ENCODE peak calls at places on chromosomes 5 and 9, in five cellular contexts. U, E, Q, X and S are unnamed samples.
A peak's percentile ranks its signal among the peaks of the same experiment; 100 is the strongest.

GRCh38 chr5:179267671-179268071 is 77.6 kb downstream of the ADAMTS2 start:
- DNase-seq in Q (no peak), E (no peak), X (no peak), U (no peak), S (peak; percentile 68)

GRCh38 chr5:179614745-179615144 is 8.7 kb downstream of the HNRNPH1 start:
- DNase-seq in U (no peak), X (no peak), Q (no peak), E (no peak), S (no peak)

GRCh38 chr9:79986437-79986836 is 414.7 kb downstream of the TLE4 start:
- DNase-seq in E (no peak), U (no peak), X (no peak), Q (no peak), S (no peak)

GRCh38 chr5:27682600-27682999 is 644.2 kb upstream of the CDH9 start:
- DNase-seq in E (no peak), Q (peak; percentile 9), X (no peak), U (peak; percentile 17), S (no peak)

GRCh38 chr9:118809160-118809625 is 560.0 kb downstream of the BRINP1 start:
- DNase-seq in U (no peak), X (no peak), E (no peak), Q (no peak), S (no peak)

GRCh38 chr5:77129386-77129785 is 42.3 kb upstream of the ZBED3 start:
- DNase-seq in U (peak; percentile 47), Q (peak; percentile 21), E (no peak), X (no peak), S (peak; percentile 46)

GRCh38 chr5:67515020-67515689 is 318.6 kb upstream of the CD180 start:
- DNase-seq in Q (no peak), X (no peak), E (no peak), U (no peak), S (no peak)

GRCh38 chr5:120122711-120123110 is 341.4 kb upstream of the PRR16 start:
- DNase-seq in U (no peak), E (no peak), Q (no peak), X (no peak), S (no peak)

GRCh38 chr5:32687167-32687831 is 23.8 kb upstream of the NPR3 start:
- DNase-seq in U (no peak), E (no peak), X (no peak), Q (no peak), S (peak; percentile 29)

GRCh38 chr5:69217154-69217731 is 17.4 kb upstream of the CDK7 start:
- DNase-seq in U (no peak), E (peak; percentile 72), X (peak; percentile 98), Q (no peak), S (peak; percentile 98)

GRCh38 chr9:137234758-137235423 is 4.2 kb downstream of the SLC34A3 start:
- DNase-seq in Q (no peak), X (no peak), U (no peak), E (no peak), S (no peak)

GRCh38 chr9:113808391-113809191 is 67.5 kb upstream of the ZNF618 start:
- DNase-seq in E (no peak), U (peak; percentile 50), X (no peak), Q (no peak), S (no peak)

GRCh38 chr5:78275998-78276543 is 18.4 kb downstream of the AP3B1 start:
- DNase-seq in U (no peak), X (no peak), E (no peak), Q (no peak), S (no peak)

GRCh38 chr5:58545912-58546311 is 37.0 kb upstream of the RAB3C start:
- DNase-seq in E (no peak), X (no peak), U (peak; percentile 10), Q (no peak), S (no peak)

GRCh38 chr5:81397169-81397568 is 3.2 kb upstream of the ACOT12 start:
- DNase-seq in U (no peak), Q (no peak), E (no peak), X (no peak), S (peak; percentile 38)

GRCh38 chr5:61965074-61965473 is 340.9 kb upstream of the KIF2A start:
- DNase-seq in X (no peak), E (no peak), Q (no peak), U (no peak), S (no peak)

GRCh38 chr9:136544549-136545064 is 1.2 kb downstream of the NOTCH1 start:
- DNase-seq in Q (no peak), U (no peak), E (no peak), X (peak; percentile 70), S (peak; percentile 63)

GRCh38 chr9:77933019-77933418 is 98.6 kb downstream of the GNAQ start:
- DNase-seq in X (no peak), E (no peak), U (no peak), Q (no peak), S (no peak)

GRCh38 chr5:157265714-157266285 is at the start of gene CYFIP2:
- DNase-seq in Q (no peak), E (no peak), U (peak; percentile 19), X (peak; percentile 89), S (peak; percentile 96)

GRCh38 chr9:129568560-129569505 is 52.1 kb downstream of the C9orf50 start:
- DNase-seq in Q (peak; percentile 73), X (peak; percentile 83), E (no peak), U (peak; percentile 78), S (peak; percentile 90)

GRCh38 chr5:108747111-108748009 is at the start of gene FER:
- DNase-seq in Q (peak; percentile 12), U (peak; percentile 78), E (peak; percentile 58), X (peak; percentile 39), S (no peak)

GRCh38 chr9:131799177-131799823 is 59.4 kb upstream of the RAPGEF1 start:
- DNase-seq in U (peak; percentile 43), Q (peak; percentile 24), E (no peak), X (peak; percentile 75), S (no peak)

GRCh38 chr9:116007824-116008223 is 145.8 kb upstream of the PAPPA start:
- DNase-seq in E (no peak), X (no peak), U (no peak), Q (no peak), S (no peak)

GRCh38 chr5:59799668-59800374 is 93.7 kb downstream of the PDE4D start:
- DNase-seq in U (peak; percentile 68), E (peak; percentile 24), Q (peak; percentile 7), X (peak; percentile 24), S (peak; percentile 37)

GRCh38 chr5:111135946-111136345 is 43.8 kb downstream of the WDR36 start:
- DNase-seq in E (no peak), X (no peak), Q (no peak), U (peak; percentile 7), S (no peak)

GRCh38 chr9:93307468-93308157 is 123.7 kb downstream of the WNK2 start:
- DNase-seq in E (no peak), Q (no peak), X (no peak), U (no peak), S (no peak)

GRCh38 chr5:123455640-123456039 is 32.4 kb upstream of the CEP120 start:
- DNase-seq in U (no peak), X (no peak), Q (no peak), E (no peak), S (no peak)

GRCh38 chr9:126743046-126743445 is 61.8 kb upstream of the ZBTB43 start:
- DNase-seq in E (no peak), Q (no peak), X (no peak), U (no peak), S (no peak)

GRCh38 chr5:94705427-94705826 is 87.0 kb downstream of the SLF1 start:
- DNase-seq in E (no peak), Q (no peak), X (no peak), U (no peak), S (no peak)
- TF ChIP-seq REST in E (no peak), Q (no peak), X (no peak), U (no peak), S (no peak)

GRCh38 chr5:23507278-23507685 is at the start of gene PRDM9:
- DNase-seq in X (peak; percentile 16), U (peak; percentile 93), Q (peak; percentile 61), E (no peak), S (peak; percentile 68)

DNA sequence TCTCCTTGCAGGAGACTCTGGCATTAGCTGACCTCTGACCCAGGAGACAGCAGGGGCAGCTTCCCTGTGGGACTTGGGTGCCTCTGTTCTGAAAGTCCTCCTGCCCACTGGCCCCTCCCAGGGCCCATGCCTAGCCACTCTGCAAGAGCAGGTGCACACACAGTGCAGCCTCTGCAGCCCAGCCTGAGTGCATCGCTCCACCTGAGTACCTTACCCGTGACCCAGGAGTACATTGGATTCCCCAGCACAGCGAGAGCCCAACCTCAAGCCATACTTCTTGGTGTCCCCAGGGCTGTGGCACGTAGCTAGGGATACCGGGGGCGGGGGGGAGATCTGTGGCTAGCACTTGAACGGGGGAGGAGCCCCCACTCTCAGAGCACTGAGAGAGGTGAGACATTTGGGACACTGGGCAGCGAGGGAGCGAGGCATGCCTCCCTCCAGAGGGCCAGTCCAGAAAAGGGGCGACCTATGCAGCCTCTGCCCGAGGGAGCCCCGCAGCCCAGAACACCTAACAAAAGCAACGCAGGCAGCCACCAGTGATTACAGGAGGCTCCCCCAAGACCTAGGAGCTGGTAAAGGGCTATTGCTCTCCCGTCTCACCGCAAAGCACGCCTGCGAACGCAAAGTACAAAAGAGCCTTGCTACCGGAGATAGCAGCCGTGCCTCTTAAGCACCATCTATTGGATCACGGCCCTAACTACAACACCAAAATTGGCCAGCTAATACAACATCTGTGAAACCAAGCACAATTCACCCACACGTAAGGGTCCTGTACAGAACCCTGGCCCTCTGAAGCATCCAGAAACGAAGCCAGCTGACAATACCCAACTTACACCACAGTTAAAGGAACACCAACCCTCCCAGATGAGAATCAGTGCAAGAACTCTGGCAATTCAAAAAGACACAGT is 826 bp upstream of the PRDM9 start:
- DNase-seq in E (no peak), Q (peak; percentile 56), X (no peak), U (peak; percentile 74), S (peak; percentile 16)
- TF ChIP-seq RFX5 in E (no peak), Q (no peak), X (no peak), U (no peak), S (no peak)

GRCh38 chr5:51376504-51376903 is 6.7 kb upstream of the ISL1 start:
- DNase-seq in X (no peak), Q (no peak), E (no peak), U (no peak), S (peak; percentile 24)
- H3K4me3 ChIP-seq in X (no peak overlapping the region), Q (no peak overlapping the region), E (no peak overlapping the region), U (no peak overlapping the region), S (no peak overlapping the region)

DNA sequence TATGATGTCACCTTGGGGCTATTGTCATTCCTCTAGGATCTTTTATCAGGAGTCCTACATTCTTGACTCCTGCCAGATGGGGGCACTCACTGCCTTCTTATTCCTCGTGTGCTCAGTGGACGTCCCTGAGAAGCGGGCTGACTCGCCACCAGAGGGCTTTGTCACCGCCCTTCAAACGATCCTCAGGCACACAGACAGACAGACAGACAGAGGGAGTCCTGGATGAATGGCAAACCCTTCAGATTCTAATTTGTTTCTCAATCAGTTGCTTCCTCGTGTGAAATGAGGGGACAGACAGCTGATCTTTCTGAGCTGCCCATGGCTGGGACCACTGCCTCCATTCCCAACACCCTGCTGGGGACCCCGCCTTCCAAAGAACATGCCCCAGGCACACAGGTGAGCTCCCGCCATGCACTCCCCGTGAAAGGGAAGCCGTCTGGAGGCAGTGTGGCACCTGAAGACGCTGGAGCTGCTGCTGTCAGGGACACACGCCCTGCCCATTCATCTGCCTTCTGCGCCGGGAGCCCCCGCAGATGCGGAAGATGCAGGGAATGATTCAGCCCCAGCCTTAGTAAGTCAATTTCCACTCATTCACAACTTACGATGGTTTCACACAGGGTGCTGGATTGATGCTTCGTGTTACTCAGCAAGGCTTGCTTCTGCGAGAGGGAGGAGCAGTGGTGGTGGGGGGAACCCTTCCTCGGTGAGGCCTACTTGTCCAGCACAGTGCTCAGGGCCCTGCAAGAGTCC is 24.9 kb upstream of the SH3PXD2B start:
- DNase-seq in U (peak; percentile 92), E (peak; percentile 17), X (peak; percentile 82), Q (peak; percentile 89), S (peak; percentile 88)
- TF ChIP-seq REST in U (no peak), E (no peak), X (no peak), Q (no peak), S (no peak)

GRCh38 chr9:120348951-120349429 is 231.0 kb downstream of the CDK5RAP2 start:
- DNase-seq in X (peak; percentile 42), U (peak; percentile 62), Q (peak; percentile 44), E (no peak), S (peak; percentile 85)
- TF ChIP-seq RFX5 in X (no peak), U (no peak), Q (no peak), E (no peak), S (no peak)